ENCODE peak calls at places on chromosomes 1 and 21, in nine cellular contexts. Y is mucosa of descending colon; F is fibroblast of lung; U is nephron progenitor cell; P is transverse colon; W is cardiac fibroblast; K is CD4-positive, alpha-beta T cell; I is esophagus squamous epithelium; C is endothelial cell. B is an unnamed sample.

GRCh38 chr21:17359781-17360180 is 153.1 kb upstream of the CXADR start:
- DNase-seq in Y (no peak), F (no peak), U (no peak), P (no peak), W (no peak), K (no peak), I (no peak), C (no peak), B (no peak)

GRCh38 chr1:78104322-78104721 is 58.6 kb downstream of the GIPC2 start:
- DNase-seq in Y (no peak), F (peak; percentile 90), U (no peak), P (no peak), W (peak; percentile 87), K (no peak), I (no peak), C (no peak), B (no peak)

GRCh38 chr1:206660136-206660535 is 24.6 kb upstream of the MAPKAPK2 start:
- DNase-seq in Y (no peak), F (no peak), U (no peak), P (no peak), W (no peak), K (no peak), I (no peak), C (no peak), B (no peak)

GRCh38 chr1:232626452-232626851 is 3.5 kb downstream of the SIPA1L2 start:
- DNase-seq in Y (no peak), F (peak; percentile 61), U (no peak), P (no peak), W (peak; percentile 8), K (no peak), I (no peak), C (no peak), B (no peak)

GRCh38 chr1:94726981-94727685 is 93.0 kb upstream of the SLC44A3 start:
- DNase-seq in Y (no peak), F (no peak), U (no peak), P (no peak), W (no peak), K (no peak), I (no peak), C (no peak), B (no peak)

GRCh38 chr1:15418811-15419515 is 9.3 kb downstream of the EFHD2 start:
- DNase-seq in Y (peak; percentile 53), F (peak; percentile 60), U (no peak), P (no peak), W (peak; percentile 23), K (no peak), I (no peak), C (no peak), B (peak; percentile 95)

GRCh38 chr1:228842094-228842775 is 107.0 kb downstream of the RHOU start:
- DNase-seq in Y (peak; percentile 7), F (peak; percentile 88), U (no peak), P (no peak), W (peak; percentile 65), K (no peak), I (no peak), C (no peak), B (peak; percentile 91)

GRCh38 chr1:158579733-158580132 is at the start of gene OR10X1:
- DNase-seq in Y (no peak), F (no peak), U (no peak), P (no peak), W (no peak), K (no peak), I (no peak), C (no peak), B (no peak)

GRCh38 chr1:225554216-225554812 is 98.6 kb downstream of the ENAH start:
- DNase-seq in Y (no peak), F (no peak), U (no peak), P (no peak), W (peak; percentile 54), K (no peak), I (no peak), C (no peak), B (peak; percentile 67)

GRCh38 chr21:41783476-41784150 is 16.8 kb upstream of the RIPK4 start:
- DNase-seq in Y (peak; percentile 93), F (peak; percentile 54), U (peak; percentile 22), P (peak; percentile 85), W (no peak), K (no peak), I (no peak), C (no peak), B (peak; percentile 93)

GRCh38 chr21:29372063-29372802 is 73.5 kb downstream of the BACH1 start:
- DNase-seq in Y (peak; percentile 86), F (peak; percentile 75), U (peak; percentile 50), P (peak; percentile 42), W (peak; percentile 91), K (peak; percentile 28), I (peak; percentile 10), C (peak; percentile 62), B (peak; percentile 86)

GRCh38 chr21:29366532-29366931 is 67.8 kb downstream of the BACH1 start:
- DNase-seq in Y (no peak), F (no peak), U (no peak), P (no peak), W (no peak), K (no peak), I (no peak), C (no peak), B (no peak)

GRCh38 chr21:29374481-29374880 is 75.8 kb downstream of the BACH1 start:
- DNase-seq in Y (no peak), F (no peak), U (no peak), P (no peak), W (no peak), K (no peak), I (no peak), C (no peak), B (no peak)

GRCh38 chr21:29367335-29367734 is 68.6 kb downstream of the BACH1 start:
- DNase-seq in Y (no peak), F (no peak), U (no peak), P (no peak), W (no peak), K (no peak), I (no peak), C (no peak), B (no peak)

GRCh38 chr21:29371464-29371863 is 72.7 kb downstream of the BACH1 start:
- DNase-seq in Y (no peak), F (peak; percentile 27), U (no peak), P (no peak), W (peak; percentile 17), K (no peak), I (no peak), C (no peak), B (no peak)
- TF ChIP-seq CTCF in Y (no peak), F (no peak), U (no peak), P (no peak), W (no peak), K (no peak), I (no peak), C (no peak), B (no peak)

GRCh38 chr1:2988256-2988655 is 33.0 kb upstream of the ACTRT2 start:
- DNase-seq in Y (no peak), F (no peak), U (no peak), P (no peak), W (no peak), K (no peak), I (no peak), C (no peak), B (no peak)
- TF ChIP-seq CTCF in Y (no peak), F (no peak), U (no peak), P (no peak), W (no peak), K (no peak), I (no peak), C (no peak), B (no peak)

DNA sequence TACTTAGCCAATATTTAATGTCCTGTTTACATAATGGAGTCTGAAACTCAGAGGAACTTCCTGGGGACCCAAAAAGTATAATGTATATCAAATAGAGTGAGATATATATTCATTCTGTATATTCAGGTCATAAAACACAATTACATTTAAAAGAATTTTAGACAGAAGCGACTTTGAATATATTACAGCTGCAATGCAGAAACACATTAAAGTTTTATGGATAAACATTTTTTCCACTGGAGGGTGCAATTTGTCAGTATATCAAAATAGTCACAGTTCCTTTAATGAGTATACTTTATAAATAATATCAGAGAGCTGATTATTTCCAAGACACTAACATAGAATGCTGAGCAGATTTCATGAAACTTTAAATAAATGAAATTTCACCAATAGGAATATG is 43.9 kb upstream of the CRB1 start:
- DNase-seq in Y (no peak), F (no peak), U (no peak), P (no peak), W (peak; percentile 22), K (no peak), I (no peak), C (no peak), B (peak; percentile 25)
- TF ChIP-seq CTCF in Y (no peak), F (peak; percentile 17), U (no peak), P (no peak), W (peak; percentile 5), K (no peak), I (no peak), C (no peak), B (peak; percentile 33)

GRCh38 chr1:115545096-115545720 is 96.6 kb upstream of the VANGL1 start:
- DNase-seq in Y (no peak), F (peak; percentile 12), U (no peak), P (no peak), W (no peak), K (no peak), I (no peak), C (no peak), B (no peak)

GRCh38 chr1:115544131-115544530 is 97.6 kb upstream of the VANGL1 start:
- DNase-seq in Y (no peak), F (peak; percentile 63), U (no peak), P (no peak), W (peak; percentile 47), K (no peak), I (no peak), C (no peak), B (no peak)

GRCh38 chr1:115546846-115547245 is 94.9 kb upstream of the VANGL1 start:
- DNase-seq in Y (no peak), F (peak; percentile 9), U (no peak), P (no peak), W (no peak), K (no peak), I (no peak), C (no peak), B (no peak)

GRCh38 chr1:115547661-115548060 is 94.1 kb upstream of the VANGL1 start:
- DNase-seq in Y (no peak), F (no peak), U (no peak), P (no peak), W (no peak), K (no peak), I (no peak), C (no peak), B (no peak)

DNA sequence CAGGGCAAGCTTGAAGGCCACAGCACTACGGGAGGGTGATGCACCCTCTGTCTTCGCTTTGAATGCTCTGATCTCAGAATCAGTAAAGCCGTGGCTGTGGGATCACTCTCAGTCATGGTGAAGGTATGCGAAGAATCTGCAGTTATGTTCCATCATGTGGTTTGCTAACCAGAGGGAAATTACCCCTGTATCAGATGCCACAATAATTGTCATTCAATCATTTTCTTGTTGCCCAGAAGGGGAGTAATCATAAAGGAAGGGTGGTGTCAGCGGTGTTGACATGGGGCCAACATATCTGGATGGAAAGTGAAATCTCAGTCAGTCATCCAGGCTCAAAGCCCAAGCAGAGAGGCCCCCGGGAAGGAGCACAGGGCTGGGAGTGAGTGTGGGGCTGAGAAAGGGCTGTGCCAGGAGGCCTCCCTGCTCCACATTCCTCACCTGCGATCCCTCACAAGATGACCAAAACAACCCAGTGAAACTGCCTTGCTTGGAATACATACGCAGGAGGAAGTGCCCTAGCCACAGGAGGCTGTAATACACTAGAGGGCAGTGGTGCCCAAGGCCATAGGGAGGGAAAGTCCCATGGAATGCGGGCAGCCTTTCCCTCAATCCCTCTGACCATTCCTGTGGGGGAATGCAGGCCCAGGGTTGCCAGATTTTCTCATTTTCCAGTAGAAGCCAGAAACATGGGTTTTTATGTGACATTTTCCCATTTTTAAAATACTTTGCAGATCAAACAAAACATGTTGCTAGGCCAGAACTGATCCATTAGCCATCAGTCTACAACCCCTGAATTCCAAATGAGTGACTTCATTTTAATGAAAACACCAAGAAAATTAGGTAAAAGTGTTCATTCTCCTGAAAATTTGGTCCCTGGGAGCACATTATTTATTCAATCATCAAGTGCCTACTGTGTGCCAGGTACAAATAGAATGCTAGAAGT is 95.7 kb upstream of the VANGL1 start:
- DNase-seq in Y (peak; percentile 63), F (peak; percentile 97), U (peak; percentile 29), P (peak; percentile 34), W (peak; percentile 94), K (no peak), I (no peak), C (peak; percentile 47), B (peak; percentile 84)
- TF ChIP-seq CTCF in Y (peak; percentile 32), F (peak; percentile 79), U (peak; percentile 44), P (peak; percentile 17), W (peak; percentile 66), K (no peak), I (peak; percentile 51), C (no peak), B (peak; percentile 61)